ENCODE peak calls at places on chromosomes 7 and 10, in five cellular contexts. One of them, this sample, is unnamed. For H3K4me1, the result is how much of the 10 kb centered on the place peaks cover.

GRCh38 chr10:114083040-114083439 is 39.4 kb downstream of the ADRB1 start:
- DNase-seq in Karpas-422: no peak
- DNase-seq in neuronal stem cell: no peak
- DNase-seq in NT2/D1: no peak
- DNase-seq in fibroblast of lung: no peak
- DNase-seq in this sample: no peak

GRCh38 chr7:30888783-30889182 is 22.9 kb upstream of the AQP1 start:
- DNase-seq in Karpas-422: no peak
- DNase-seq in neuronal stem cell: no peak
- DNase-seq in NT2/D1: peak
- DNase-seq in fibroblast of lung: peak
- DNase-seq in this sample: peak

GRCh38 chr10:36538945-36539586 is 586.3 kb upstream of the ANKRD30A start:
- DNase-seq in Karpas-422: no peak
- DNase-seq in fibroblast of lung: peak
- DNase-seq in NT2/D1: no peak
- DNase-seq in neuronal stem cell: no peak
- DNase-seq in this sample: no peak

GRCh38 chr7:98251251-98251843 is 685 bp downstream of the TECPR1 start:
- DNase-seq in NT2/D1: no peak
- DNase-seq in neuronal stem cell: no peak
- DNase-seq in fibroblast of lung: peak
- DNase-seq in Karpas-422: peak
- DNase-seq in this sample: peak

GRCh38 chr10:26214538-26215461 is 1.8 kb upstream of the GAD2 start:
- DNase-seq in neuronal stem cell: no peak
- DNase-seq in NT2/D1: no peak
- DNase-seq in fibroblast of lung: no peak
- DNase-seq in Karpas-422: no peak
- DNase-seq in this sample: no peak

GRCh38 chr10:129963076-129963830 is 821 bp downstream of the EBF3 start:
- DNase-seq in NT2/D1: no peak
- DNase-seq in Karpas-422: no peak
- DNase-seq in fibroblast of lung: no peak
- DNase-seq in neuronal stem cell: peak
- DNase-seq in this sample: peak

GRCh38 chr7:20784311-20785210 is 2.1 kb downstream of the SP8 start:
- DNase-seq in NT2/D1: no peak
- DNase-seq in neuronal stem cell: no peak
- DNase-seq in fibroblast of lung: no peak
- DNase-seq in Karpas-422: no peak
- DNase-seq in this sample: no peak

GRCh38 chr10:13699216-13699615 is 112.5 kb downstream of the PRPF18 start:
- DNase-seq in fibroblast of lung: no peak
- DNase-seq in NT2/D1: no peak
- DNase-seq in neuronal stem cell: no peak
- DNase-seq in Karpas-422: no peak
- DNase-seq in this sample: no peak

GRCh38 chr10:24128066-24128751 is 80.7 kb upstream of the KIAA1217 start:
- DNase-seq in NT2/D1: no peak
- DNase-seq in fibroblast of lung: no peak
- DNase-seq in Karpas-422: no peak
- DNase-seq in neuronal stem cell: peak
- DNase-seq in this sample: no peak

GRCh38 chr7:105787071-105787470 is 89.3 kb downstream of the ATXN7L1 start:
- DNase-seq in fibroblast of lung: no peak
- DNase-seq in neuronal stem cell: no peak
- DNase-seq in Karpas-422: no peak
- DNase-seq in NT2/D1: no peak
- DNase-seq in this sample: no peak

GRCh38 chr7:103073989-103074518 is 542 bp downstream of the FBXL13 start:
- DNase-seq in neuronal stem cell: no peak
- DNase-seq in Karpas-422: no peak
- DNase-seq in fibroblast of lung: no peak
- DNase-seq in NT2/D1: no peak
- DNase-seq in this sample: no peak

GRCh38 chr10:72765051-72765450 is 73.1 kb downstream of the MCU start:
- DNase-seq in NT2/D1: no peak
- DNase-seq in fibroblast of lung: no peak
- DNase-seq in Karpas-422: no peak
- DNase-seq in neuronal stem cell: no peak
- DNase-seq in this sample: peak

GRCh38 chr7:50653116-50653854 is 88.1 kb upstream of the DDC start:
- DNase-seq in neuronal stem cell: no peak
- DNase-seq in Karpas-422: no peak
- DNase-seq in NT2/D1: no peak
- DNase-seq in fibroblast of lung: peak
- DNase-seq in this sample: peak

GRCh38 chr10:97714401-97715258 is 1.1 kb downstream of the MARVELD1 start:
- DNase-seq in fibroblast of lung: peak
- DNase-seq in neuronal stem cell: no peak
- DNase-seq in Karpas-422: no peak
- DNase-seq in NT2/D1: no peak
- DNase-seq in this sample: peak

GRCh38 chr7:150466477-150466876 is 16.0 kb downstream of the GIMAP8 start:
- DNase-seq in neuronal stem cell: no peak
- DNase-seq in NT2/D1: no peak
- DNase-seq in fibroblast of lung: no peak
- DNase-seq in Karpas-422: no peak
- DNase-seq in this sample: no peak

GRCh38 chr10:123143825-123144168 is 4.1 kb upstream of the HMX2 start:
- DNase-seq in Karpas-422: no peak
- DNase-seq in neuronal stem cell: no peak
- DNase-seq in fibroblast of lung: no peak
- DNase-seq in NT2/D1: no peak
- DNase-seq in this sample: no peak

GRCh38 chr7:112103246-112103645 is 103.0 kb downstream of the DOCK4 start:
- DNase-seq in NT2/D1: no peak
- DNase-seq in neuronal stem cell: no peak
- DNase-seq in Karpas-422: no peak
- DNase-seq in fibroblast of lung: peak
- DNase-seq in this sample: peak

GRCh38 chr10:113751116-113751728 is at the start of gene PLEKHS1:
- DNase-seq in neuronal stem cell: no peak
- DNase-seq in fibroblast of lung: no peak
- DNase-seq in Karpas-422: no peak
- DNase-seq in NT2/D1: no peak
- DNase-seq in this sample: peak

GRCh38 chr10:70943249-70943648 is 54.9 kb upstream of the PCBD1 start:
- DNase-seq in NT2/D1: no peak
- DNase-seq in fibroblast of lung: no peak
- DNase-seq in Karpas-422: no peak
- DNase-seq in neuronal stem cell: no peak
- DNase-seq in this sample: no peak

GRCh38 chr7:36045275-36045674 is 107.8 kb upstream of the EEPD1 start:
- DNase-seq in Karpas-422: no peak
- DNase-seq in fibroblast of lung: peak
- DNase-seq in NT2/D1: no peak
- DNase-seq in neuronal stem cell: no peak
- DNase-seq in this sample: peak

GRCh38 chr7:36048141-36048901 is 104.7 kb upstream of the EEPD1 start:
- DNase-seq in NT2/D1: no peak
- DNase-seq in neuronal stem cell: no peak
- DNase-seq in Karpas-422: no peak
- DNase-seq in fibroblast of lung: peak
- DNase-seq in this sample: peak

GRCh38 chr7:36047254-36047653 is 105.8 kb upstream of the EEPD1 start:
- DNase-seq in neuronal stem cell: no peak
- DNase-seq in NT2/D1: no peak
- DNase-seq in Karpas-422: peak
- DNase-seq in fibroblast of lung: no peak
- DNase-seq in this sample: no peak

GRCh38 chr7:36045830-36046341 is 107.2 kb upstream of the EEPD1 start:
- DNase-seq in Karpas-422: no peak
- DNase-seq in fibroblast of lung: no peak
- DNase-seq in NT2/D1: no peak
- DNase-seq in neuronal stem cell: no peak
- DNase-seq in this sample: no peak

DNA sequence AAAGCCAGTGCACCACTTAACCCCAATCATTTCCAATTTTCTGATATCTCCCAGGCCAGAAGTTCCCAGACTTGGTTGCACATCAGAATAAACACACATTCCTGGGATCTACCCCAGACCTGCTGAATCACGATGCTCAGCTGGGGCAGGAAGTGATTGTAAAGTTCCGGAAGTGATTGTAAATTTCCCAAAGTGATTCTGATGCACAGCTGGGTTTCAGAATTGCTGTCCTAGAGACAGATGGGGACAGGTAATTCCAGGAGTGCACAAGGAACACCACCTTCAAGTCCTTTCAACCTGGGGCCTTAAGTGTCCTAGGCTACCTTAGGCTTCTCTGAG is 104.2 kb upstream of the EEPD1 start:
- DNase-seq in neuronal stem cell: no peak
- DNase-seq in NT2/D1: no peak
- DNase-seq in Karpas-422: no peak
- DNase-seq in fibroblast of lung: no peak
- DNase-seq in this sample: no peak
- H3K4me3 ChIP-seq in neuronal stem cell: no peak
- H3K4me3 ChIP-seq in NT2/D1: no peak
- H3K4me3 ChIP-seq in Karpas-422: no peak
- H3K4me3 ChIP-seq in fibroblast of lung: no peak
- H3K4me3 ChIP-seq in this sample: peak

GRCh38 chr10:96586419-96587254 is at the start of gene TM9SF3:
- DNase-seq in NT2/D1: peak
- DNase-seq in fibroblast of lung: peak
- DNase-seq in Karpas-422: peak
- DNase-seq in neuronal stem cell: peak
- DNase-seq in this sample: peak

GRCh38 chr10:96585726-96586418 is 940 bp downstream of the TM9SF3 start:
- DNase-seq in NT2/D1: no peak
- DNase-seq in neuronal stem cell: no peak
- DNase-seq in Karpas-422: peak
- DNase-seq in fibroblast of lung: peak
- DNase-seq in this sample: peak

GRCh38 chr10:96587255-96588059 is 645 bp upstream of the TM9SF3 start:
- DNase-seq in neuronal stem cell: no peak
- DNase-seq in Karpas-422: peak
- DNase-seq in fibroblast of lung: peak
- DNase-seq in NT2/D1: peak
- DNase-seq in this sample: peak

GRCh38 chr10:96588601-96589419 is 2.0 kb upstream of the TM9SF3 start:
- DNase-seq in Karpas-422: peak
- DNase-seq in neuronal stem cell: no peak
- DNase-seq in fibroblast of lung: no peak
- DNase-seq in NT2/D1: no peak
- DNase-seq in this sample: no peak

DNA sequence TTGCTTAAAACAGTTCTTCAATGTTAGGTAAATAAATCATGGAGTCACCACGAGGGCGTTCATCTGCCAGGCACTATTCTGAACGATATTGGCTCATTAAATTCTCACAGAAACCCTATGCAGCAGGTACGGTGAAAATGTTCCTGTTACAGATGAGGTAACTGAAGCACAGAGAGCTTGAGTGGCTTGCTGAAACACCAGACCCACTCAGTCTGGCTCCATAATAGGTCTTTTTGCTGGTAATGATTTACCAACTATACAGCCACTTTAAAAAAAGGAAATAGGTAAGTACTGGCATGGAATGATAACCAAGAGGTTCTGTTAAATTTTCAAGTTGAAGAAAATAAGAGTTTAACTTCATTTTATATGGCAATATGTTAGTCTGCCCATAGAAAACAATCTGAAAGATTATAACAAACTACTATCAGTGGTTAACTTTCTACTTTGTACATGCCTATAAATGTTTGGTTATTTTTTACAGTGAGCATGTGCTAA is 1.3 kb upstream of the TM9SF3 start:
- DNase-seq in NT2/D1: no peak
- DNase-seq in Karpas-422: peak
- DNase-seq in neuronal stem cell: no peak
- DNase-seq in fibroblast of lung: no peak
- DNase-seq in this sample: no peak
- H3K9ac ChIP-seq in NT2/D1: peak
- H3K9ac ChIP-seq in Karpas-422: peak
- H3K9ac ChIP-seq in neuronal stem cell: no peak
- H3K9ac ChIP-seq in fibroblast of lung: no peak
- H3K9ac ChIP-seq in this sample: peak

GRCh38 chr10:125783957-125784356 is 8.3 kb upstream of the MMP21 start:
- DNase-seq in fibroblast of lung: peak
- DNase-seq in NT2/D1: no peak
- DNase-seq in Karpas-422: no peak
- DNase-seq in neuronal stem cell: no peak
- DNase-seq in this sample: no peak

GRCh38 chr10:125792342-125793063 is 16.9 kb upstream of the MMP21 start:
- DNase-seq in neuronal stem cell: no peak
- DNase-seq in NT2/D1: no peak
- DNase-seq in fibroblast of lung: no peak
- DNase-seq in Karpas-422: no peak
- DNase-seq in this sample: no peak

GRCh38 chr10:125785831-125786230 is 10.2 kb upstream of the MMP21 start:
- DNase-seq in Karpas-422: no peak
- DNase-seq in fibroblast of lung: no peak
- DNase-seq in NT2/D1: no peak
- DNase-seq in neuronal stem cell: no peak
- DNase-seq in this sample: no peak

GRCh38 chr10:125786547-125786946 is 10.9 kb upstream of the MMP21 start:
- DNase-seq in NT2/D1: no peak
- DNase-seq in neuronal stem cell: no peak
- DNase-seq in Karpas-422: no peak
- DNase-seq in fibroblast of lung: no peak
- DNase-seq in this sample: no peak

GRCh38 chr10:125788156-125789034 is 12.8 kb upstream of the MMP21 start:
- DNase-seq in fibroblast of lung: no peak
- DNase-seq in NT2/D1: no peak
- DNase-seq in neuronal stem cell: no peak
- DNase-seq in Karpas-422: no peak
- DNase-seq in this sample: no peak
- H3K4me1 ChIP-seq in fibroblast of lung: under half
- H3K4me1 ChIP-seq in NT2/D1: under half
- H3K4me1 ChIP-seq in neuronal stem cell: under half
- H3K4me1 ChIP-seq in Karpas-422: under half
- H3K4me1 ChIP-seq in this sample: under half

DNA sequence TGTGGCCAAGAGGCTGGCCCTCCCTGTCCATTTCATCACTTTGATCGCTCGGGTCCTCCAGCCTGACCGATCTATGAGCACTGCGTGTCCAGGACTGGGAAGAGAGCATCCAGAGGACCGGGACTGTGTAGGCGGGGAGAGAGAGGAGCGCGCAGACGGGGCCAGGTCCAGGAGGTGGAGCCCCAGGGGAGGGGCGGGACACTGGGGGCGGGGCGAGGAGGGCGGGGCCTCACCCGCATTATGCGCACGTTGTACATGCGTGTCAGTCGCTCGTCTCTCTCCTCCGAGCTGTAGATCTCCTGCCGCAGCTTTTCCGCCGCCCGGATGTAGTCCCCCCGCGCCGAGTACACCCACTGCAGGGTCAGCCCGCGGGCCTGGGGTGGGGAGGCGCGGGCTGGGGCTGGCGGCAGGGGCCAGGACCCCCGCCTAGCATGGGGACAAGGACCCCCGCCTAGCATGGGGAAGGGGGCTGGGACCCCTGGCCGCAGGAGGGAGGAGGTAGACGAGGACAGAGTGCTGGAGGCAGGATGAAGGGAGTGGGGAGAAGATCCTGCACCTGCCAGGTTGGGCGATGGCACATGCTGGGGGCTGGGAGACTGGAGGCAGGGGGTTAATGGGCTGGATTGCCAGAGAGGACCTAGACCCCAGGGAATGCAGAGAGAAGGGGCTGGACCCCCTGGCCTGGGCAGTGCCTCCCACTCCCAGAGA is 14.3 kb downstream of the MOSPD3 start:
- DNase-seq in fibroblast of lung: peak
- DNase-seq in Karpas-422: peak
- DNase-seq in NT2/D1: no peak
- DNase-seq in neuronal stem cell: peak
- DNase-seq in this sample: peak
- H3K4me3 ChIP-seq in fibroblast of lung: no peak
- H3K4me3 ChIP-seq in Karpas-422: peak
- H3K4me3 ChIP-seq in NT2/D1: peak
- H3K4me3 ChIP-seq in neuronal stem cell: peak
- H3K4me3 ChIP-seq in this sample: peak

This sample was measured in adipocyte.